ENCODE peak calls at places on chromosomes 11 and 22, in four cellular contexts. X is iPS DF 6.9, L is ascending aorta, M is cardiac fibroblast. S is an unnamed sample.

GRCh38 chr11:126485021-126485781 is 129.7 kb downstream of the ST3GAL4 start:
- DNase-seq in X (no peak), L (no peak), M (peak), S (no peak)

GRCh38 chr22:50674127-50674493 is 1.5 kb downstream of the SHANK3 start:
- DNase-seq in X (no peak), L (no peak), M (no peak), S (no peak)

GRCh38 chr11:7571640-7572000 is 57.8 kb downstream of the PPFIBP2 start:
- DNase-seq in X (no peak), L (peak), M (peak), S (no peak)

GRCh38 chr11:69568809-69569097 is 72.2 kb upstream of the CCND1 start:
- DNase-seq in X (no peak), L (no peak), M (no peak), S (no peak)

GRCh38 chr11:12149672-12150225 is 39.4 kb downstream of the MICAL2 start:
- DNase-seq in X (no peak), L (no peak), M (no peak), S (no peak)

GRCh38 chr11:22666700-22667439 is 459 bp downstream of the GAS2 start:
- DNase-seq in X (peak), L (no peak), M (peak), S (no peak)

GRCh38 chr11:373716-374551 is 4.6 kb downstream of the B4GALNT4 start:
- DNase-seq in X (no peak), L (no peak), M (no peak), S (no peak)

GRCh38 chr22:39808087-39808486 is 85.5 kb downstream of the ENTHD1 start:
- DNase-seq in X (peak), L (no peak), M (peak), S (no peak)

GRCh38 chr11:128707671-128708070 is 13.8 kb downstream of the FLI1 start:
- DNase-seq in X (no peak), L (no peak), M (peak), S (no peak)

GRCh38 chr11:35407041-35407440 is 12.3 kb downstream of the SLC1A2 start:
- DNase-seq in X (no peak), L (no peak), M (no peak), S (no peak)

GRCh38 chr11:8099291-8099899 is 18.4 kb downstream of the TUB start:
- DNase-seq in X (no peak), L (peak), M (peak), S (no peak)

GRCh38 chr11:118895093-118896039 is 11.7 kb downstream of the CXCR5 start:
- DNase-seq in X (no peak), L (no peak), M (no peak), S (peak)

GRCh38 chr11:95339554-95339953 is 108.6 kb upstream of the SESN3 start:
- DNase-seq in X (no peak), L (no peak), M (peak), S (no peak)

GRCh38 chr11:68373810-68374501 is 61.6 kb downstream of the LRP5 start:
- DNase-seq in X (no peak), L (no peak), M (peak), S (no peak)

GRCh38 chr11:14972581-14973490 is 685 bp upstream of the CALCA start:
- DNase-seq in X (no peak), L (no peak), M (no peak), S (no peak)

GRCh38 chr11:42319926-42320325 is 860.5 kb upstream of the LRRC4C start:
- DNase-seq in X (no peak), L (no peak), M (no peak), S (no peak)

GRCh38 chr11:47189100-47189834 is 3.0 kb upstream of the PACSIN3 start:
- DNase-seq in X (no peak), L (no peak), M (peak), S (no peak)

GRCh38 chr11:126328001-126328390 is 24.1 kb downstream of the DCPS start:
- DNase-seq in X (no peak), L (no peak), M (no peak), S (no peak)

GRCh38 chr11:116454020-116454645 is 318.7 kb downstream of the BUD13 start:
- DNase-seq in X (no peak), L (no peak), M (peak), S (no peak)

GRCh38 chr11:27468209-27468608 is 4.4 kb downstream of the LGR4 start:
- DNase-seq in X (no peak), L (no peak), M (peak), S (no peak)

GRCh38 chr22:20023214-20023613 is 2.3 kb downstream of the TANGO2 start:
- DNase-seq in X (no peak), L (no peak), M (no peak), S (no peak)

GRCh38 chr11:26905368-26905767 is 88.5 kb upstream of the FIBIN start:
- DNase-seq in X (no peak), L (no peak), M (peak), S (no peak)

GRCh38 chr11:134751825-134752224 is 339.8 kb upstream of the B3GAT1 start:
- DNase-seq in X (no peak), L (peak), M (no peak), S (no peak)

GRCh38 chr22:44538071-44538470 is 40.0 kb upstream of the RTL6 start:
- DNase-seq in X (no peak), L (no peak), M (peak), S (no peak)

GRCh38 chr22:43128928-43129424 is 14.2 kb downstream of the MCAT start:
- DNase-seq in X (no peak), L (no peak), M (no peak), S (no peak)

GRCh38 chr22:47452184-47452583 is 689.7 kb downstream of the TBC1D22A start:
- DNase-seq in X (no peak), L (no peak), M (no peak), S (no peak)

GRCh38 chr11:120712014-120712413 is 200.5 kb downstream of the GRIK4 start:
- DNase-seq in X (no peak), L (no peak), M (no peak), S (no peak)

GRCh38 chr11:12235549-12235944 is 125.2 kb downstream of the MICAL2 start:
- DNase-seq in X (no peak), L (no peak), M (no peak), S (no peak)

GRCh38 chr11:46352063-46352841 is 5.0 kb downstream of the DGKZ start:
- DNase-seq in X (no peak), L (no peak), M (peak), S (peak)

GRCh38 chr11:44726278-44727113 is at the start of gene TSPAN18:
- DNase-seq in X (no peak), L (no peak), M (no peak), S (no peak)

GRCh38 chr22:20405931-20406685 is 12.2 kb downstream of the ZNF74 start:
- DNase-seq in X (no peak), L (peak), M (no peak), S (no peak)

GRCh38 chr22:42684462-42685195 is 35.4 kb upstream of the CYB5R3 start:
- DNase-seq in X (no peak), L (no peak), M (no peak), S (no peak)

GRCh38 chr11:94638902-94639373 is 71.8 kb downstream of the PIWIL4 start:
- DNase-seq in X (no peak), L (no peak), M (peak), S (no peak)

GRCh38 chr11:2885017-2885675 is 429 bp downstream of the CDKN1C start:
- DNase-seq in X (no peak), L (no peak), M (peak), S (no peak)

GRCh38 chr11:92829121-92829520 is 140.3 kb upstream of the MTNR1B start:
- DNase-seq in X (no peak), L (no peak), M (no peak), S (no peak)